ENCODE peak calls at places on chromosomes 13 and 19, in four cellular contexts. A is right lobe of liver, X is prostate gland, B is ovary. L is an unnamed sample. For H3K4me1, the result is how much of the 10 kb centered on the place peaks cover.

GRCh38 chr13:38223093-38223492 is 126.6 kb upstream of the UFM1 start:
- DNase-seq in A (no peak), X (no peak), B (no peak), L (no peak)

GRCh38 chr13:103386341-103386740 is 320.1 kb upstream of the SLC10A2 start:
- DNase-seq in A (no peak), X (no peak), B (no peak), L (no peak)

GRCh38 chr19:49106648-49107135 is 7.5 kb upstream of the LIN7B start:
- DNase-seq in A (no peak), X (no peak), B (peak), L (peak)

GRCh38 chr13:26698392-26699196 is 62.0 kb downstream of the GPR12 start:
- DNase-seq in A (peak), X (peak), B (peak), L (peak)

GRCh38 chr13:98523455-98524102 is 53.3 kb downstream of the STK24 start:
- DNase-seq in A (no peak), X (no peak), B (no peak), L (no peak)

GRCh38 chr19:10566658-10567410 is 1.0 kb upstream of the KRI1 start:
- DNase-seq in A (no peak), X (no peak), B (peak), L (peak)

GRCh38 chr13:30334663-30335386 is 27.5 kb upstream of the KATNAL1 start:
- DNase-seq in A (peak), X (no peak), B (no peak), L (peak)

GRCh38 chr13:84641491-84641890 is 759.2 kb upstream of the SLITRK1 start:
- DNase-seq in A (no peak), X (no peak), B (no peak), L (no peak)

GRCh38 chr19:45864629-45865082 is 530 bp downstream of the FOXA3 start:
- DNase-seq in A (no peak), X (no peak), B (no peak), L (no peak)

GRCh38 chr13:91399189-91400093 is 1.0 kb downstream of the GPC5 start:
- DNase-seq in A (no peak), X (no peak), B (no peak), L (no peak)

GRCh38 chr13:103805771-103806170 is 739.6 kb upstream of the SLC10A2 start:
- DNase-seq in A (no peak), X (no peak), B (no peak), L (no peak)

GRCh38 chr13:49218493-49219051 is 1.6 kb upstream of the MLNR start:
- DNase-seq in A (no peak), X (no peak), B (no peak), L (no peak)

GRCh38 chr13:77029436-77029835 is 2.5 kb upstream of the FBXL3 start:
- DNase-seq in A (no peak), X (no peak), B (no peak), L (no peak)

GRCh38 chr13:34017231-34017630 is 199.3 kb downstream of the RFC3 start:
- DNase-seq in A (no peak), X (no peak), B (no peak), L (no peak)

GRCh38 chr19:53904909-53905308 is 4.2 kb upstream of the CACNG7 start:
- DNase-seq in A (no peak), X (no peak), B (no peak), L (no peak)

GRCh38 chr13:36674337-36675212 is 755 bp downstream of the SERTM1 start:
- DNase-seq in A (no peak), X (no peak), B (no peak), L (no peak)

GRCh38 chr13:113920606-113921306 is 53.1 kb downstream of the C13orf46 start:
- DNase-seq in A (no peak), X (no peak), B (peak), L (no peak)

GRCh38 chr13:24692541-24692940 is 12.3 kb downstream of the ATP12A start:
- DNase-seq in A (no peak), X (no peak), B (no peak), L (no peak)

GRCh38 chr13:30421093-30422055 is 919 bp upstream of the UBE2L5 start:
- DNase-seq in A (peak), X (peak), B (peak), L (peak)

GRCh38 chr13:81821259-81821658 is 1480.3 kb upstream of the SPRY2 start:
- DNase-seq in A (no peak), X (no peak), B (no peak), L (no peak)

GRCh38 chr19:55437410-55437809 is 5.7 kb downstream of the SHISA7 start:
- DNase-seq in A (no peak), X (no peak), B (peak), L (peak)

GRCh38 chr13:107069107-107069776 is 501.3 kb upstream of the ARGLU1 start:
- DNase-seq in A (no peak), X (no peak), B (no peak), L (no peak)

GRCh38 chr13:28458604-28459003 is 36.3 kb downstream of the FLT1 start:
- DNase-seq in A (no peak), X (no peak), B (no peak), L (no peak)

GRCh38 chr13:114087430-114087829 is 45.0 kb downstream of the RASA3 start:
- DNase-seq in A (peak), X (no peak), B (peak), L (no peak)

GRCh38 chr19:10408511-10409291 is 5.4 kb upstream of the CDC37 start:
- DNase-seq in A (no peak), X (no peak), B (no peak), L (no peak)

GRCh38 chr13:66559093-66559492 is 671.0 kb downstream of the PCDH9 start:
- DNase-seq in A (no peak), X (no peak), B (no peak), L (no peak)

GRCh38 chr13:59643906-59644626 is 519.7 kb downstream of the DIAPH3 start:
- DNase-seq in A (no peak), X (no peak), B (no peak), L (peak)

GRCh38 chr13:82062772-82063171 is 1721.8 kb upstream of the SPRY2 start:
- DNase-seq in A (no peak), X (no peak), B (no peak), L (no peak)

GRCh38 chr13:73060251-73061160 is 1.7 kb downstream of the KLF5 start:
- DNase-seq in A (no peak), X (peak), B (peak), L (peak)

GRCh38 chr19:55554749-55555152 is 9.4 kb upstream of the SBK3 start:
- DNase-seq in A (no peak), X (no peak), B (no peak), L (no peak)

GRCh38 chr13:35672611-35673010 is 196.1 kb upstream of the MAB21L1 start:
- DNase-seq in A (no peak), X (no peak), B (no peak), L (no peak)

GRCh38 chr13:40060318-40061007 is 405.0 kb downstream of the COG6 start:
- DNase-seq in A (no peak), X (peak), B (peak), L (peak)

GRCh38 chr13:111115051-111115840 is at the start of gene ARHGEF7:
- DNase-seq in A (no peak), X (no peak), B (peak), L (no peak)

GRCh38 chr13:98050041-98050466 is 92.8 kb upstream of the FARP1 start:
- DNase-seq in A (no peak), X (no peak), B (no peak), L (peak)

GRCh38 chr13:87344176-87344575 is 327.0 kb upstream of the SLITRK5 start:
- DNase-seq in A (no peak), X (no peak), B (no peak), L (no peak)

GRCh38 chr13:92938481-92939020 is 288.1 kb upstream of the GPC6 start:
- DNase-seq in A (no peak), X (no peak), B (no peak), L (no peak)

GRCh38 chr19:49210108-49210900 is 52.7 kb downstream of the TRPM4 start:
- DNase-seq in A (peak), X (no peak), B (peak), L (peak)

GRCh38 chr13:51222510-51223283 is 499 bp downstream of the FAM124A start:
- DNase-seq in A (no peak), X (no peak), B (no peak), L (no peak)

GRCh38 chr13:112746044-112746443 is 56.2 kb downstream of the ATP11A start:
- DNase-seq in A (no peak), X (no peak), B (no peak), L (no peak)
- H3K4me1 ChIP-seq in A (under half), X (under half), B (under half), L (under half)

DNA sequence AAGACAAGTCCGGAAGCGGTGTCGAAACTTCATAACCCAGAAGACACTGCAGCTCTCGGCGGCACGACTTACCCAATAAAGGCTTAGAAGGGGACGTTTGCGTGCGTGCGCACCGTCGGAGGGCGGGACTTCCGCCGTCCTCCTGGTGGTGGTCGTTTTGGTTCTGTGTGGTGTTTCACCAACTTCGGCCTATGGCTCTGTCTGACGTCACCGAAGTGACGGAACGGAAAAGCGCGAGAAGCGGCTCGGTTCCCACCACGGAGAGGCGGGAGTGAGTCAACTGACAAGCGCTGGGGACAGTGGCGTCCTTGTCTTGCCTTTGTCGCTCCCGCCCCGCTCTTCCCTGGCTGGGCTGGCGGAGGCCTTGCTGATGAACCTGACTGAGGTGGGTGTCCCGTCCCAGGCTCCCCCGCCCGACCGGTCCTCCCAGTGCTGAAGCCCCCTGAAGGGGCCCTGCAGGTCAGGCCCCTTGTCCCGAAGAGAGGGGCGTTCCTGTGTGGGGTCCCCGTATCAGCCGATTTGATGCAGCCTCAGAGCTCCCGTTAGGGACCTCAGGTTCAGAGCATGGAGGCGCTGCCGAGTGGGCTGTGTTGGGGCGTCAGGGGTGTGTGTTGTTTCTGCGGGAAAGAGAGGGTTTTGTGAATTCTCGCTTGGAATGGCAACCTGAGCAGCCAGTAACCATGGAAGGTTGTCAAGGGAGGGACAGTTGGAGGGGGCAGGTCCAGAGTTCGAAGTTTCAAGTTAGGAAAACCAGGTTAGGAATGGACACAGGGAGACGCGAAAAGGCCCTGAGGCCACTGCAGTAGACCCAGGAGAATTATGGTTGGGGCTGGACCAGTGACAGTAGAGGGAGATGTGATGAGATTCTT is at the start of gene ZNF548:
- DNase-seq in A (peak), X (peak), B (peak), L (peak)
- TF ChIP-seq CTCF in A (peak), X (no peak), B (no peak), L (peak)

GRCh38 chr19:310141-310651 is 19.0 kb upstream of the PLPP2 start:
- DNase-seq in A (no peak), X (no peak), B (no peak), L (peak)

GRCh38 chr19:307793-308420 is 16.7 kb upstream of the PLPP2 start:
- DNase-seq in A (no peak), X (no peak), B (no peak), L (no peak)

GRCh38 chr19:307111-307531 is 15.9 kb upstream of the PLPP2 start:
- DNase-seq in A (no peak), X (no peak), B (no peak), L (no peak)

GRCh38 chr19:309206-309565 is 18.0 kb upstream of the PLPP2 start:
- DNase-seq in A (no peak), X (no peak), B (no peak), L (no peak)

DNA sequence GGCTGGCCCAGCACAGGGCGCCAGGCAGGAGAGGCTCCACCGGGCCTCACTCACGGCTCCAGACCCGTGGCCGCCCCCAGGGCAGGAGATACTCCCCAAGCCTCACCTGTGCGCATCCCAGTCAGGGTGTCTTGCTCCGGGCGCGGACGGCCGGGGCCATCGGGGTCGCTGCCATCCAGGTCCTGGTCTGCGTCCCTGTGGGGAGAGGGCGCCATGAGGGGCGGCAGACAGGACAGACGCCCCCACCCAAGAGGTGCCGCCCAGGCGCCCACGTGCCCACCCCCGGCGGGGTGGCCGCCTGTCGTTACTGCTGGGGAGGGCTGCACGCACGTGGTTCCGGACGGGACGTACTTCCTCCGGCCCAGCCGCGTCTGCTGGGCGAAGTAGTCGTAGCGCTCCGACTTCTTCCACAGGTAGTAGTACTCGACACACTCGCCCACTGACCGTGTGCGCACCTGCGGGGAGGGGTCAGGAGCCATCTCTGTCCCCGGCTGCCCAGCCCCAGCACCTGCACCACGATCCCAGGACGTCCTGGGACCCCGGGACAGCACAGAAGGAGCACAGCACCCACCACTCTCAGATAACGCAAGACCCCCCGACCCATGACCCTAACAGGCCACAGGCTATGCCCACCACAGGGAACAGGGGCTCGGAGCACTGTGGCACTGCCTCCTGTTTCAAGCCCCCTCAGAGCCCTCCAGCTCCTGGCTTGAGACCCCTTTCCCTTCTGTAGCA is 17.4 kb upstream of the PLPP2 start:
- DNase-seq in A (no peak), X (no peak), B (no peak), L (no peak)
- TF ChIP-seq POLR2A in A (no peak), X (no peak), B (no peak), L (no peak)

GRCh38 chr19:38699027-38699346 is 45.3 kb downstream of the CAPN12 start:
- DNase-seq in A (no peak), X (peak), B (no peak), L (no peak)
- H3K4me1 ChIP-seq in A (half or more), X (under half), B (under half), L (half or more)

GRCh38 chr19:23305555-23305954 is 55.4 kb upstream of the ZNF724 start:
- DNase-seq in A (no peak), X (no peak), B (no peak), L (no peak)
- TF ChIP-seq CTCF in A (no peak), X (no peak), B (no peak), L (no peak)

GRCh38 chr19:3618144-3618810 is 8.3 kb downstream of the CACTIN start:
- DNase-seq in A (peak), X (peak), B (peak), L (peak)

GRCh38 chr19:3617463-3617862 is 9.1 kb downstream of the CACTIN start:
- DNase-seq in A (no peak), X (no peak), B (peak), L (no peak)

GRCh38 chr19:3620145-3620816 is 6.3 kb downstream of the CACTIN start:
- DNase-seq in A (no peak), X (no peak), B (no peak), L (no peak)

GRCh38 chr19:3619631-3620012 is 7.0 kb downstream of the CACTIN start:
- DNase-seq in A (no peak), X (no peak), B (peak), L (no peak)

GRCh38 chr19:3618811-3619630 is 7.6 kb downstream of the CACTIN start:
- DNase-seq in A (no peak), X (no peak), B (peak), L (no peak)
- TF ChIP-seq POLR2A in A (no peak), X (no peak), B (no peak), L (no peak)

DNA sequence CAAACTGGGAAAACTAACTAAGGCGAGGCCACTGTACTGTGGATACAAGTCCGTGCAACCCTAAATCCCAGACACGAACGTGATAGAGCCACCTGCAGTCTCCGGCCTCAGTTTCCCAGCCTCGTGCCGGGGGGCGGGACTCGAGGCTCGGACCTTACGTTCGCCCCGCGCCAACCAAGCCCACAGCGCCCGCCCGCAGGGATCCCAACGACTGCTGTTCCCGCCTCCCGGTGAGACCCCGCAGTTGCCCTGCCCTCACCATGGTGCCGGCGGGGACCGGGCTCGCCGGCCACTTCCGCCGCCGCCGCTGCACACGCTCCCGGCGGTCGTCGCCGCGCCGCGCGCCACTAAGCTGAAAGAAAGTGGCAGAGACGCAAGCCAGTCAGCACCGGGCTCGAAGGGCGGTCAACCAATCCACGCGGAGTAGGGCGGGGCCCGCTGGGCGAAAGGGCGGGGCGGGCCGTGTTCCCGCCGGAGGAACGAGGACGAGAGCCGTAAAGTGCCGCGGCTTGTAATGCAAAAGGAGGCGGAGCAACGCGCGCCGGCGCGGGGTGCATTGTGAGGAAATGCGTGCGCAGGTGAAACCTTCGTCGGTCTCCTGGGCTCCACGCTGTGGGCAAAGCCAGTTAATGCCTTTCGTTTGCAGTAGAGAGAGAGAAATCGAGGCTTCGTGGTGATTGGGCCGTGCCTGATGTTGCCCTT is at the start of gene LSM4:
- DNase-seq in A (peak), X (peak), B (peak), L (peak)
- H3K4me1 ChIP-seq in A (half or more), X (under half), B (under half), L (half or more)

GRCh38 chr19:58372311-58373133 is 8.3 kb downstream of the ZNF837 start:
- DNase-seq in A (no peak), X (no peak), B (peak), L (no peak)
- TF ChIP-seq CTCF in A (peak), X (no peak), B (no peak), L (no peak)

DNA sequence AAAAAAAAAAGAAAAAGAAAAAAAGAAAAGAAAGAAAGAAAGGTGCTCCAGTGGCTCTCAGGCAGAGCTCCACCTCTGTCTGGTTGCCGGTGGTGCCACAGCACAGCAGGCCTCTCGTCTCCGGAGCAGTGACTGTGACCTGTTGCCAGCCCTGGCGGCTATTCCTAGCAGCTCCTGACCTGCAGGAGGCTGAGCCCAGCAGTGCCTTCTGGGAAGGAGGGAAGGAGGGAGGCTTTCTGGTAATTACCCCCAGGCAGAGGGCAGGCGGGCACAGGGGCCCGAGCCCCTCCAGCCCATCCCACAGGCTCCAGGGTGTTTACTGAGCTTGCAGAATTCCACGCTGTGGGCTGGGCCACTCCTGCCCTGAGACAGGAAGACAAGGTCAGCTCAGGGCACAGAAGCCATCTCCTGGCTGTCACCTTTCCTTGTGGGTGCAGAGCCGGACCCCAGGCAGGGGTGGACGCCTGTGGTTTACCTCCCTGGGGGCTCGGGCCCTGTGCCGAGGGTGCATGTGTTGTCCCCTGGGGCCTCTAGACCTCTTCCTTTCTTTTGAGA is 77.9 kb downstream of the GNG7 start:
- DNase-seq in A (peak), X (no peak), B (no peak), L (peak)
- TF ChIP-seq POLR2A in A (peak), X (no peak), B (no peak), L (no peak)

L was measured in body of pancreas.